ENCODE peak calls at places on chromosomes 5 and 9, in ten cellular contexts. A, V, N, W, H, B, Q, J, C and M are unnamed samples.

GRCh38 chr5:10479226-10479721 is 37.6 kb downstream of the ROPN1L start:
- DNase-seq in A (no peak), V (peak), N (no peak), W (no peak), H (peak), B (no peak), Q (no peak), J (no peak), C (no peak), M (no peak)

GRCh38 chr5:115601709-115602584 is at the start of gene TICAM2:
- DNase-seq in A (peak), V (peak), N (peak), W (peak), H (peak), B (no peak), Q (peak), J (no peak), C (peak), M (peak)

GRCh38 chr9:133371261-133371711 is 4.6 kb downstream of the SURF4 start:
- DNase-seq in A (no peak), V (no peak), N (no peak), W (no peak), H (no peak), B (no peak), Q (no peak), J (no peak), C (no peak), M (no peak)

GRCh38 chr9:82606761-82607382 is 456.1 kb downstream of the RASEF start:
- DNase-seq in A (peak), V (peak), N (no peak), W (no peak), H (peak), B (peak), Q (no peak), J (no peak), C (no peak), M (no peak)

GRCh38 chr5:14534773-14535172 is 46.8 kb upstream of the OTULINL start:
- DNase-seq in A (no peak), V (no peak), N (no peak), W (no peak), H (no peak), B (no peak), Q (no peak), J (no peak), C (no peak), M (no peak)

GRCh38 chr5:146390469-146390868 is 51.8 kb downstream of the POU4F3 start:
- DNase-seq in A (no peak), V (no peak), N (no peak), W (no peak), H (no peak), B (peak), Q (no peak), J (no peak), C (no peak), M (no peak)

GRCh38 chr5:44794371-44794770 is 14.4 kb upstream of the MRPS30 start:
- DNase-seq in A (no peak), V (no peak), N (no peak), W (no peak), H (no peak), B (no peak), Q (no peak), J (no peak), C (no peak), M (no peak)

GRCh38 chr9:14775917-14776316 is 53.4 kb upstream of the CER1 start:
- DNase-seq in A (no peak), V (no peak), N (no peak), W (no peak), H (no peak), B (no peak), Q (no peak), J (no peak), C (no peak), M (no peak)

GRCh38 chr5:168295574-168296201 is 4.2 kb downstream of the WWC1 start:
- DNase-seq in A (no peak), V (peak), N (no peak), W (no peak), H (peak), B (no peak), Q (no peak), J (peak), C (no peak), M (no peak)

GRCh38 chr5:178434851-178435250 is 155.3 kb downstream of the COL23A1 start:
- DNase-seq in A (no peak), V (no peak), N (no peak), W (no peak), H (no peak), B (no peak), Q (no peak), J (no peak), C (peak), M (peak)

GRCh38 chr5:149325166-149325735 is 20.0 kb upstream of the GRPEL2 start:
- DNase-seq in A (no peak), V (peak), N (no peak), W (no peak), H (no peak), B (no peak), Q (no peak), J (no peak), C (peak), M (no peak)

GRCh38 chr5:52896524-52897237 is 92.5 kb upstream of the ITGA2 start:
- DNase-seq in A (no peak), V (no peak), N (no peak), W (no peak), H (no peak), B (no peak), Q (no peak), J (no peak), C (no peak), M (no peak)

GRCh38 chr5:97554992-97555981 is 372.2 kb upstream of the RIOK2 start:
- DNase-seq in A (no peak), V (peak), N (no peak), W (no peak), H (no peak), B (no peak), Q (no peak), J (peak), C (no peak), M (no peak)

GRCh38 chr5:1226231-1226630 is 1.1 kb downstream of the SLC6A18 start:
- DNase-seq in A (no peak), V (no peak), N (no peak), W (no peak), H (no peak), B (no peak), Q (no peak), J (no peak), C (no peak), M (no peak)

GRCh38 chr5:154606675-154607321 is 128.8 kb upstream of the HAND1 start:
- DNase-seq in A (no peak), V (no peak), N (no peak), W (no peak), H (no peak), B (no peak), Q (no peak), J (no peak), C (no peak), M (no peak)

GRCh38 chr5:168656633-168657032 is 77.5 kb upstream of the PANK3 start:
- DNase-seq in A (no peak), V (peak), N (no peak), W (no peak), H (no peak), B (no peak), Q (no peak), J (no peak), C (no peak), M (no peak)

GRCh38 chr5:36655171-36655570 is 48.8 kb downstream of the SLC1A3 start:
- DNase-seq in A (no peak), V (peak), N (no peak), W (no peak), H (no peak), B (no peak), Q (no peak), J (no peak), C (no peak), M (no peak)

GRCh38 chr9:108053555-108054061 is 564.0 kb upstream of the KLF4 start:
- DNase-seq in A (no peak), V (peak), N (no peak), W (peak), H (peak), B (no peak), Q (peak), J (peak), C (peak), M (no peak)

GRCh38 chr5:77326142-77326541 is 115.7 kb downstream of the PDE8B start:
- DNase-seq in A (no peak), V (no peak), N (no peak), W (no peak), H (no peak), B (no peak), Q (no peak), J (no peak), C (no peak), M (no peak)

GRCh38 chr5:173454381-173454763 is 126.2 kb upstream of the STC2 start:
- DNase-seq in A (no peak), V (peak), N (no peak), W (no peak), H (no peak), B (no peak), Q (no peak), J (peak), C (no peak), M (no peak)

GRCh38 chr5:88672644-88673493 is 210.1 kb downstream of the MEF2C start:
- DNase-seq in A (peak), V (no peak), N (no peak), W (no peak), H (no peak), B (no peak), Q (no peak), J (no peak), C (no peak), M (no peak)

GRCh38 chr5:9399094-9399493 is 146.8 kb downstream of the SEMA5A start:
- DNase-seq in A (no peak), V (no peak), N (no peak), W (no peak), H (no peak), B (no peak), Q (no peak), J (no peak), C (no peak), M (no peak)

GRCh38 chr5:55896663-55897062 is 45.5 kb downstream of the IL31RA start:
- DNase-seq in A (no peak), V (peak), N (no peak), W (no peak), H (no peak), B (no peak), Q (no peak), J (no peak), C (no peak), M (no peak)

GRCh38 chr9:34552986-34553385 is 30.2 kb upstream of the ENHO start:
- DNase-seq in A (no peak), V (no peak), N (no peak), W (peak), H (no peak), B (no peak), Q (peak), J (no peak), C (no peak), M (no peak)

GRCh38 chr5:10856646-10857332 is 95.8 kb upstream of the DAP start:
- DNase-seq in A (peak), V (peak), N (no peak), W (no peak), H (peak), B (no peak), Q (no peak), J (peak), C (peak), M (no peak)

DNA sequence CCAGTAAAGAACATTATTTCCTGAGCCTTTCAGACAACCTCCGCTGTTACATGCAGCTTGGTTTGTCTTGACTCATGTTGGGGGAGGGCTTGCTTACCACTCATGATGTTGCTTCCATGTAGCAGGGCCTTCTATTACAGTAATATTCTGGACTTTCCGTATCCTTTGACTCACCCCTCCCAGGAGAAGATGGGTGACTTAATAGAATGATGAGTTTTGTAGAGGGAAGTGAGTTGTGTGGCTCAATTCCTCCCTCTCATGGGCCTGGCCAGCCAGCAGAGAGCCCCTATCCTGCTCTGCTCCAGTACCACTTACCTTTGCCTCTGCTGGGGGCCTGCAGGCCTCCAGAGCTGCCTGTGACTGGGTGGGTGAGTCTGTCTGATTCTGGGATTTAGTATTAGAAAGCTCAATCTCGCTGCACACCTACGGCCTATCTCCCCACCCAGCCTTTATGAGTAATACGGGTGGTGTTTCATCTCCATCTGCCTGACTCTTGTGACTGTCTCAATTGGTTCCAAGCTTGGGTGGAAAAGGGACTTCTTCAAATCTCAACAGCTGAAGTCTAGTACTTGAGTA is 52.6 kb upstream of the KLF9 start:
- DNase-seq in A (no peak), V (peak), N (no peak), W (no peak), H (no peak), B (no peak), Q (no peak), J (no peak), C (no peak), M (no peak)
- H3K27ac ChIP-seq in A (no peak), V (peak), N (no peak), W (no peak), H (peak), B (no peak), Q (no peak), J (peak), C (peak), M (no peak)

GRCh38 chr9:76699966-76700365 is 64.3 kb upstream of the PCA3 start:
- DNase-seq in A (no peak), V (peak), N (no peak), W (no peak), H (no peak), B (no peak), Q (no peak), J (peak), C (no peak), M (no peak)
- TF ChIP-seq CTCF in A (no peak), V (no peak), N (no peak), W (no peak), H (no peak), B (no peak), Q (no peak), J (no peak), C (no peak), M (no peak)

GRCh38 chr5:119439140-119439625 is 13.1 kb upstream of the HSD17B4 start:
- DNase-seq in A (no peak), V (no peak), N (no peak), W (no peak), H (peak), B (no peak), Q (no peak), J (no peak), C (no peak), M (no peak)
- H3K4me3 ChIP-seq in A (no peak), V (no peak), N (peak), W (no peak), H (peak), B (no peak), Q (peak), J (no peak), C (no peak), M (peak)

GRCh38 chr5:143536364-143536763 is 132.9 kb upstream of the NR3C1 start:
- DNase-seq in A (no peak), V (peak), N (no peak), W (peak), H (no peak), B (peak), Q (no peak), J (peak), C (peak), M (peak)
- H3K27ac ChIP-seq in A (no peak), V (peak), N (peak), W (no peak), H (no peak), B (no peak), Q (no peak), J (peak), C (no peak), M (no peak)

DNA sequence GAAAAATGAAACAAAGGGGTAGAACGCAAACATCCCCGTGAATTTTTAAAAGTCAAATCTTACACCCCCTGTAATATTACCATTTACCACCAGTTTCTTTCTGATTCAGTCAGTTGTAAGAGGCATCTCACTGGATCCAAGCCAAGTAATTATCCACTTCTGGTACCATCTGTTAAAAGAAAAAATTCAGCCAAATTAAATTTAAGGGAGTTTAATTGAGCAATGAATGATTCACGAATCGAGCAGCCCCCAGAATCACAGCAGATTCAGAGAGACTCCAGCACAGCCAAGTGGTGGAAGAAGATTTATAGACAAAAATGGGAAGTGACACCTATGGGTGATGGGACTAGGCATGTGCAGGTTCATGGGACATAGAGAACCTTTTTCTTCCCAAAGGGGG is 29.9 kb upstream of the MTMR12 start:
- DNase-seq in A (no peak), V (no peak), N (no peak), W (no peak), H (no peak), B (no peak), Q (no peak), J (no peak), C (no peak), M (no peak)
- TF ChIP-seq CTCF in A (no peak), V (no peak), N (no peak), W (no peak), H (no peak), B (no peak), Q (no peak), J (no peak), C (no peak), M (no peak)